ENCODE peak calls at places on chromosomes 3 and 15, in five cellular contexts. One of them, this sample, is unnamed.

GRCh38 chr3:72048873-72049272 is 263.9 kb upstream of the PROK2 start:
- DNase-seq in psoas muscle: no peak
- DNase-seq in GDM1: no peak
- DNase-seq in iris pigment epithelial cell: no peak
- DNase-seq in fibroblast of lung: no peak
- DNase-seq in this sample: no peak

GRCh38 chr3:53114412-53115074 is 15.7 kb downstream of the RFT1 start:
- DNase-seq in iris pigment epithelial cell: no peak
- DNase-seq in psoas muscle: no peak
- DNase-seq in GDM1: peak
- DNase-seq in fibroblast of lung: peak
- DNase-seq in this sample: no peak

GRCh38 chr3:170692720-170693119 is 106.8 kb upstream of the SLC7A14 start:
- DNase-seq in psoas muscle: no peak
- DNase-seq in iris pigment epithelial cell: peak
- DNase-seq in fibroblast of lung: peak
- DNase-seq in GDM1: no peak
- DNase-seq in this sample: no peak

GRCh38 chr3:132870596-132870995 is 148.4 kb upstream of the NPHP3 start:
- DNase-seq in iris pigment epithelial cell: no peak
- DNase-seq in psoas muscle: no peak
- DNase-seq in GDM1: no peak
- DNase-seq in fibroblast of lung: no peak
- DNase-seq in this sample: no peak

GRCh38 chr3:157618075-157618760 is 115.0 kb upstream of the VEPH1 start:
- DNase-seq in iris pigment epithelial cell: peak
- DNase-seq in GDM1: peak
- DNase-seq in psoas muscle: no peak
- DNase-seq in fibroblast of lung: peak
- DNase-seq in this sample: peak

GRCh38 chr3:140834266-140835037 is 107.2 kb upstream of the SLC25A36 start:
- DNase-seq in GDM1: no peak
- DNase-seq in iris pigment epithelial cell: peak
- DNase-seq in fibroblast of lung: peak
- DNase-seq in psoas muscle: no peak
- DNase-seq in this sample: no peak

GRCh38 chr3:193708270-193708669 is 115.3 kb downstream of the OPA1 start:
- DNase-seq in GDM1: no peak
- DNase-seq in fibroblast of lung: no peak
- DNase-seq in iris pigment epithelial cell: no peak
- DNase-seq in psoas muscle: no peak
- DNase-seq in this sample: no peak

GRCh38 chr3:148975277-148975676 is 16.1 kb upstream of the GYG1 start:
- DNase-seq in GDM1: no peak
- DNase-seq in psoas muscle: peak
- DNase-seq in fibroblast of lung: no peak
- DNase-seq in iris pigment epithelial cell: no peak
- DNase-seq in this sample: no peak

GRCh38 chr3:148077318-148077923 is 620.3 kb upstream of the AGTR1 start:
- DNase-seq in GDM1: no peak
- DNase-seq in psoas muscle: no peak
- DNase-seq in iris pigment epithelial cell: peak
- DNase-seq in fibroblast of lung: peak
- DNase-seq in this sample: peak

GRCh38 chr15:29270169-29270955 is 740 bp upstream of the NSMCE3 start:
- DNase-seq in iris pigment epithelial cell: peak
- DNase-seq in GDM1: no peak
- DNase-seq in fibroblast of lung: peak
- DNase-seq in psoas muscle: no peak
- DNase-seq in this sample: peak

GRCh38 chr15:31303434-31304073 is 23.1 kb upstream of the KLF13 start:
- DNase-seq in psoas muscle: peak
- DNase-seq in iris pigment epithelial cell: no peak
- DNase-seq in fibroblast of lung: no peak
- DNase-seq in GDM1: no peak
- DNase-seq in this sample: no peak

GRCh38 chr3:15754047-15754446 is 43.7 kb downstream of the ANKRD28 start:
- DNase-seq in iris pigment epithelial cell: peak
- DNase-seq in GDM1: no peak
- DNase-seq in psoas muscle: no peak
- DNase-seq in fibroblast of lung: peak
- DNase-seq in this sample: no peak

GRCh38 chr3:12399226-12399625 is 85.1 kb upstream of the TSEN2 start:
- DNase-seq in iris pigment epithelial cell: no peak
- DNase-seq in GDM1: no peak
- DNase-seq in fibroblast of lung: no peak
- DNase-seq in psoas muscle: no peak
- DNase-seq in this sample: no peak

GRCh38 chr3:122874116-122874515 is 79.2 kb downstream of the SLC49A4 start:
- DNase-seq in fibroblast of lung: no peak
- DNase-seq in iris pigment epithelial cell: no peak
- DNase-seq in psoas muscle: no peak
- DNase-seq in GDM1: no peak
- DNase-seq in this sample: no peak

GRCh38 chr3:108017587-108017986 is 73.2 kb downstream of the CD47 start:
- DNase-seq in fibroblast of lung: no peak
- DNase-seq in GDM1: no peak
- DNase-seq in iris pigment epithelial cell: no peak
- DNase-seq in psoas muscle: no peak
- DNase-seq in this sample: no peak

GRCh38 chr3:117632191-117632590 is 922.6 kb downstream of the TUSC7 start:
- DNase-seq in psoas muscle: no peak
- DNase-seq in GDM1: no peak
- DNase-seq in iris pigment epithelial cell: no peak
- DNase-seq in fibroblast of lung: no peak
- DNase-seq in this sample: no peak

GRCh38 chr3:64022451-64023186 is 675 bp downstream of the PSMD6 start:
- DNase-seq in psoas muscle: peak
- DNase-seq in GDM1: no peak
- DNase-seq in fibroblast of lung: peak
- DNase-seq in iris pigment epithelial cell: peak
- DNase-seq in this sample: peak

GRCh38 chr3:161854232-161854771 is 357.7 kb downstream of the OTOL1 start:
- DNase-seq in iris pigment epithelial cell: peak
- DNase-seq in fibroblast of lung: peak
- DNase-seq in psoas muscle: no peak
- DNase-seq in GDM1: peak
- DNase-seq in this sample: peak

GRCh38 chr15:83208357-83208661 is 686 bp upstream of the HDGFL3 start:
- DNase-seq in iris pigment epithelial cell: peak
- DNase-seq in GDM1: no peak
- DNase-seq in fibroblast of lung: no peak
- DNase-seq in psoas muscle: no peak
- DNase-seq in this sample: peak

GRCh38 chr3:177448987-177449975 is 252.0 kb upstream of the TBL1XR1 start:
- DNase-seq in iris pigment epithelial cell: peak
- DNase-seq in psoas muscle: no peak
- DNase-seq in GDM1: no peak
- DNase-seq in fibroblast of lung: peak
- DNase-seq in this sample: no peak

GRCh38 chr15:56587686-56588085 is 122.7 kb upstream of the MNS1 start:
- DNase-seq in GDM1: no peak
- DNase-seq in fibroblast of lung: peak
- DNase-seq in iris pigment epithelial cell: peak
- DNase-seq in psoas muscle: no peak
- DNase-seq in this sample: no peak

GRCh38 chr3:168422843-168423242 is 327.1 kb upstream of the GOLIM4 start:
- DNase-seq in iris pigment epithelial cell: no peak
- DNase-seq in psoas muscle: no peak
- DNase-seq in fibroblast of lung: no peak
- DNase-seq in GDM1: no peak
- DNase-seq in this sample: no peak

GRCh38 chr3:10970306-10970979 is 22.1 kb upstream of the SLC6A1 start:
- DNase-seq in GDM1: no peak
- DNase-seq in fibroblast of lung: no peak
- DNase-seq in iris pigment epithelial cell: no peak
- DNase-seq in psoas muscle: no peak
- DNase-seq in this sample: no peak

GRCh38 chr3:146166450-146167222 is 5.7 kb upstream of the PLOD2 start:
- DNase-seq in iris pigment epithelial cell: peak
- DNase-seq in fibroblast of lung: peak
- DNase-seq in psoas muscle: no peak
- DNase-seq in GDM1: no peak
- DNase-seq in this sample: no peak

GRCh38 chr3:100844063-100844936 is 135.0 kb downstream of the TFG start:
- DNase-seq in psoas muscle: no peak
- DNase-seq in GDM1: no peak
- DNase-seq in iris pigment epithelial cell: no peak
- DNase-seq in fibroblast of lung: peak
- DNase-seq in this sample: no peak

GRCh38 chr3:99537416-99537815 is 101.0 kb upstream of the COL8A1 start:
- DNase-seq in GDM1: no peak
- DNase-seq in psoas muscle: no peak
- DNase-seq in fibroblast of lung: no peak
- DNase-seq in iris pigment epithelial cell: no peak
- DNase-seq in this sample: no peak

GRCh38 chr15:51938286-51938685 is 33.3 kb downstream of the LEO1 start:
- DNase-seq in iris pigment epithelial cell: no peak
- DNase-seq in GDM1: no peak
- DNase-seq in fibroblast of lung: no peak
- DNase-seq in psoas muscle: no peak
- DNase-seq in this sample: no peak

GRCh38 chr15:69719527-69719926 is 266.9 kb downstream of the RPLP1 start:
- DNase-seq in iris pigment epithelial cell: no peak
- DNase-seq in fibroblast of lung: peak
- DNase-seq in GDM1: peak
- DNase-seq in psoas muscle: no peak
- DNase-seq in this sample: no peak

GRCh38 chr15:70466895-70467529 is 296.3 kb downstream of the UACA start:
- DNase-seq in fibroblast of lung: peak
- DNase-seq in GDM1: peak
- DNase-seq in psoas muscle: no peak
- DNase-seq in iris pigment epithelial cell: peak
- DNase-seq in this sample: peak

GRCh38 chr15:69881760-69882159 is 216.0 kb downstream of the TLE3 start:
- DNase-seq in psoas muscle: no peak
- DNase-seq in GDM1: no peak
- DNase-seq in iris pigment epithelial cell: no peak
- DNase-seq in fibroblast of lung: no peak
- DNase-seq in this sample: no peak

GRCh38 chr3:118151164-118151563 is 883.5 kb downstream of the IGSF11 start:
- DNase-seq in psoas muscle: no peak
- DNase-seq in iris pigment epithelial cell: no peak
- DNase-seq in fibroblast of lung: no peak
- DNase-seq in GDM1: no peak
- DNase-seq in this sample: no peak

GRCh38 chr3:80771085-80771484 is 990.4 kb downstream of the GBE1 start:
- DNase-seq in GDM1: no peak
- DNase-seq in iris pigment epithelial cell: no peak
- DNase-seq in psoas muscle: no peak
- DNase-seq in fibroblast of lung: no peak
- DNase-seq in this sample: no peak